ENCODE peak calls at places on chromosomes 7 and 10, in nine cellular contexts. One of them, this sample, is unnamed.

GRCh38 chr7:155732275-155732674 is 80.0 kb downstream of the SHH start:
- DNase-seq in AG08395: no peak
- DNase-seq in IMR-90: no peak
- DNase-seq in neural crest cell: no peak
- DNase-seq in BE2C: no peak
- DNase-seq in coronary artery: no peak
- DNase-seq in Daoy: no peak
- DNase-seq in heart right ventricle: no peak
- DNase-seq in M059J: no peak
- DNase-seq in this sample: no peak

GRCh38 chr10:69232252-69232651 is 12.1 kb downstream of the HKDC1 start:
- DNase-seq in AG08395: peak
- DNase-seq in IMR-90: peak
- DNase-seq in neural crest cell: no peak
- DNase-seq in BE2C: no peak
- DNase-seq in coronary artery: no peak
- DNase-seq in Daoy: peak
- DNase-seq in heart right ventricle: no peak
- DNase-seq in M059J: peak
- DNase-seq in this sample: peak

GRCh38 chr10:71748671-71749191 is 24.6 kb downstream of the VSIR start:
- DNase-seq in AG08395: no peak
- DNase-seq in IMR-90: no peak
- DNase-seq in neural crest cell: no peak
- DNase-seq in BE2C: no peak
- DNase-seq in coronary artery: no peak
- DNase-seq in Daoy: no peak
- DNase-seq in heart right ventricle: peak
- DNase-seq in M059J: no peak
- DNase-seq in this sample: no peak

GRCh38 chr10:87861034-87861433 is 2.3 kb downstream of the KLLN start:
- DNase-seq in AG08395: no peak
- DNase-seq in IMR-90: no peak
- DNase-seq in neural crest cell: no peak
- DNase-seq in BE2C: no peak
- DNase-seq in coronary artery: no peak
- DNase-seq in Daoy: no peak
- DNase-seq in heart right ventricle: no peak
- DNase-seq in M059J: no peak
- DNase-seq in this sample: peak

GRCh38 chr7:78176186-78176585 is 377.6 kb downstream of the PHTF2 start:
- DNase-seq in AG08395: peak
- DNase-seq in IMR-90: peak
- DNase-seq in neural crest cell: no peak
- DNase-seq in BE2C: no peak
- DNase-seq in coronary artery: no peak
- DNase-seq in Daoy: peak
- DNase-seq in heart right ventricle: no peak
- DNase-seq in M059J: peak
- DNase-seq in this sample: peak

GRCh38 chr7:140121321-140121720 is 55.5 kb downstream of the KDM7A start:
- DNase-seq in AG08395: no peak
- DNase-seq in IMR-90: no peak
- DNase-seq in neural crest cell: no peak
- DNase-seq in BE2C: no peak
- DNase-seq in coronary artery: no peak
- DNase-seq in Daoy: no peak
- DNase-seq in heart right ventricle: no peak
- DNase-seq in M059J: peak
- DNase-seq in this sample: no peak

GRCh38 chr7:38368191-38368605 is 94.8 kb upstream of the TARP start:
- DNase-seq in AG08395: peak
- DNase-seq in IMR-90: peak
- DNase-seq in neural crest cell: peak
- DNase-seq in BE2C: peak
- DNase-seq in coronary artery: no peak
- DNase-seq in Daoy: peak
- DNase-seq in heart right ventricle: peak
- DNase-seq in M059J: peak
- DNase-seq in this sample: peak

GRCh38 chr10:112689327-112689726 is 242.3 kb downstream of the VTI1A start:
- DNase-seq in AG08395: peak
- DNase-seq in IMR-90: peak
- DNase-seq in neural crest cell: peak
- DNase-seq in BE2C: peak
- DNase-seq in coronary artery: no peak
- DNase-seq in Daoy: peak
- DNase-seq in heart right ventricle: peak
- DNase-seq in M059J: peak
- DNase-seq in this sample: no peak

GRCh38 chr10:59047957-59048618 is 128.4 kb upstream of the PHYHIPL start:
- DNase-seq in AG08395: no peak
- DNase-seq in IMR-90: no peak
- DNase-seq in neural crest cell: no peak
- DNase-seq in BE2C: no peak
- DNase-seq in coronary artery: no peak
- DNase-seq in Daoy: no peak
- DNase-seq in heart right ventricle: no peak
- DNase-seq in M059J: no peak
- DNase-seq in this sample: no peak

GRCh38 chr7:134623193-134623592 is 23.5 kb upstream of the BPGM start:
- DNase-seq in AG08395: no peak
- DNase-seq in IMR-90: no peak
- DNase-seq in neural crest cell: no peak
- DNase-seq in BE2C: no peak
- DNase-seq in coronary artery: no peak
- DNase-seq in Daoy: no peak
- DNase-seq in heart right ventricle: no peak
- DNase-seq in M059J: no peak
- DNase-seq in this sample: no peak

GRCh38 chr10:1903982-1904381 is 166.7 kb upstream of the ADARB2 start:
- DNase-seq in AG08395: no peak
- DNase-seq in IMR-90: no peak
- DNase-seq in neural crest cell: no peak
- DNase-seq in BE2C: no peak
- DNase-seq in coronary artery: no peak
- DNase-seq in Daoy: no peak
- DNase-seq in heart right ventricle: no peak
- DNase-seq in M059J: no peak
- DNase-seq in this sample: no peak

GRCh38 chr7:138613630-138614029 is 87.5 kb downstream of the SVOPL start:
- DNase-seq in AG08395: no peak
- DNase-seq in IMR-90: no peak
- DNase-seq in neural crest cell: no peak
- DNase-seq in BE2C: no peak
- DNase-seq in coronary artery: no peak
- DNase-seq in Daoy: no peak
- DNase-seq in heart right ventricle: no peak
- DNase-seq in M059J: no peak
- DNase-seq in this sample: no peak

GRCh38 chr7:7562736-7563135 is 3.9 kb upstream of the MIOS start:
- DNase-seq in AG08395: peak
- DNase-seq in IMR-90: no peak
- DNase-seq in neural crest cell: no peak
- DNase-seq in BE2C: no peak
- DNase-seq in coronary artery: no peak
- DNase-seq in Daoy: no peak
- DNase-seq in heart right ventricle: no peak
- DNase-seq in M059J: peak
- DNase-seq in this sample: peak

GRCh38 chr10:12405342-12406320 is 56.3 kb downstream of the CAMK1D start:
- DNase-seq in AG08395: no peak
- DNase-seq in IMR-90: peak
- DNase-seq in neural crest cell: no peak
- DNase-seq in BE2C: no peak
- DNase-seq in coronary artery: peak
- DNase-seq in Daoy: peak
- DNase-seq in heart right ventricle: no peak
- DNase-seq in M059J: no peak
- DNase-seq in this sample: no peak

GRCh38 chr10:119113805-119114732 is 10.2 kb downstream of the DENND10 start:
- DNase-seq in AG08395: peak
- DNase-seq in IMR-90: peak
- DNase-seq in neural crest cell: no peak
- DNase-seq in BE2C: no peak
- DNase-seq in coronary artery: no peak
- DNase-seq in Daoy: no peak
- DNase-seq in heart right ventricle: no peak
- DNase-seq in M059J: peak
- DNase-seq in this sample: peak

GRCh38 chr10:113027574-113028392 is 77.7 kb downstream of the TCF7L2 start:
- DNase-seq in AG08395: no peak
- DNase-seq in IMR-90: no peak
- DNase-seq in neural crest cell: peak
- DNase-seq in BE2C: no peak
- DNase-seq in coronary artery: no peak
- DNase-seq in Daoy: no peak
- DNase-seq in heart right ventricle: no peak
- DNase-seq in M059J: no peak
- DNase-seq in this sample: no peak

This sample was measured in osteoblast.